ENCODE peak calls at places on chromosome 22, in four cellular contexts. One of them, this sample, is unnamed.

GRCh38 chr22:46377566-46378498 is 42.3 kb downstream of the TRMU start:
- DNase-seq in HepG2: peak; percentile 96
- DNase-seq in GM12878: no peak
- DNase-seq in K562: peak; percentile 40
- DNase-seq in this sample: no peak

GRCh38 chr22:30262917-30263741 is 3.5 kb downstream of the OSM start:
- DNase-seq in HepG2: peak; percentile 64
- DNase-seq in K562: peak; percentile 72
- DNase-seq in GM12878: no peak
- DNase-seq in this sample: peak; percentile 90

GRCh38 chr22:41920271-41920976 is 5.5 kb upstream of the SHISA8 start:
- DNase-seq in K562: no peak
- DNase-seq in HepG2: no peak
- DNase-seq in GM12878: no peak
- DNase-seq in this sample: no peak

GRCh38 chr22:47161631-47162030 is 399.2 kb downstream of the TBC1D22A start:
- DNase-seq in HepG2: no peak
- DNase-seq in K562: no peak
- DNase-seq in GM12878: no peak
- DNase-seq in this sample: no peak

GRCh38 chr22:37803195-37803635 is 4.5 kb upstream of the GCAT start:
- DNase-seq in HepG2: peak; percentile 65
- DNase-seq in K562: peak; percentile 92
- DNase-seq in GM12878: no peak
- DNase-seq in this sample: no peak

GRCh38 chr22:21646608-21647590 is 4.8 kb downstream of the SDF2L1 start:
- DNase-seq in GM12878: peak; percentile 52
- DNase-seq in K562: peak; percentile 95
- DNase-seq in HepG2: peak; percentile 71
- DNase-seq in this sample: peak; percentile 79

GRCh38 chr22:47259990-47260389 is 497.5 kb downstream of the TBC1D22A start:
- DNase-seq in GM12878: no peak
- DNase-seq in HepG2: no peak
- DNase-seq in K562: peak; percentile 11
- DNase-seq in this sample: no peak

GRCh38 chr22:17739196-17739975 is 34.9 kb downstream of the BID start:
- DNase-seq in HepG2: no peak
- DNase-seq in K562: no peak
- DNase-seq in GM12878: no peak
- DNase-seq in this sample: no peak

GRCh38 chr22:27252282-27253049 is 549.1 kb downstream of the MN1 start:
- DNase-seq in HepG2: no peak
- DNase-seq in K562: no peak
- DNase-seq in GM12878: no peak
- DNase-seq in this sample: no peak

GRCh38 chr22:17120281-17120680 is 879 bp downstream of the TMEM121B start:
- DNase-seq in HepG2: no peak
- DNase-seq in GM12878: no peak
- DNase-seq in K562: peak; percentile 71
- DNase-seq in this sample: peak; percentile 67

GRCh38 chr22:31550871-31551370 is 54.6 kb downstream of the SFI1 start:
- DNase-seq in HepG2: no peak
- DNase-seq in GM12878: no peak
- DNase-seq in K562: no peak
- DNase-seq in this sample: no peak

GRCh38 chr22:42768385-42769035 is 47.8 kb upstream of the A4GALT start:
- DNase-seq in HepG2: no peak
- DNase-seq in K562: no peak
- DNase-seq in GM12878: no peak
- DNase-seq in this sample: no peak

GRCh38 chr22:46047226-46047625 is 70.3 kb upstream of the WNT7B start:
- DNase-seq in HepG2: no peak
- DNase-seq in GM12878: no peak
- DNase-seq in K562: no peak
- DNase-seq in this sample: no peak

GRCh38 chr22:23790819-23791736 is 4.3 kb downstream of the SMARCB1 start:
- DNase-seq in K562: no peak
- DNase-seq in GM12878: no peak
- DNase-seq in HepG2: no peak
- DNase-seq in this sample: no peak

GRCh38 chr22:48075604-48076400 is 1313.4 kb downstream of the TBC1D22A start:
- DNase-seq in HepG2: no peak
- DNase-seq in K562: no peak
- DNase-seq in GM12878: no peak
- DNase-seq in this sample: no peak

GRCh38 chr22:35642305-35642741 is 5.9 kb upstream of the APOL6 start:
- DNase-seq in K562: no peak
- DNase-seq in HepG2: peak; percentile 47
- DNase-seq in GM12878: no peak
- DNase-seq in this sample: no peak

GRCh38 chr22:35842519-35842913 is 124.8 kb downstream of the APOL5 start:
- DNase-seq in K562: no peak
- DNase-seq in HepG2: no peak
- DNase-seq in GM12878: no peak
- DNase-seq in this sample: no peak

GRCh38 chr22:47606426-47606825 is 844.0 kb downstream of the TBC1D22A start:
- DNase-seq in HepG2: no peak
- DNase-seq in GM12878: no peak
- DNase-seq in K562: no peak
- DNase-seq in this sample: no peak

GRCh38 chr22:25067851-25068421 is 115.4 kb downstream of the KIAA1671 start:
- DNase-seq in HepG2: no peak
- DNase-seq in GM12878: no peak
- DNase-seq in K562: no peak
- DNase-seq in this sample: no peak
- TF ChIP-seq TARDBP in HepG2: no peak
- TF ChIP-seq TARDBP in GM12878: no peak
- TF ChIP-seq TARDBP in K562: no peak
- TF ChIP-seq TARDBP in this sample: no peak

DNA sequence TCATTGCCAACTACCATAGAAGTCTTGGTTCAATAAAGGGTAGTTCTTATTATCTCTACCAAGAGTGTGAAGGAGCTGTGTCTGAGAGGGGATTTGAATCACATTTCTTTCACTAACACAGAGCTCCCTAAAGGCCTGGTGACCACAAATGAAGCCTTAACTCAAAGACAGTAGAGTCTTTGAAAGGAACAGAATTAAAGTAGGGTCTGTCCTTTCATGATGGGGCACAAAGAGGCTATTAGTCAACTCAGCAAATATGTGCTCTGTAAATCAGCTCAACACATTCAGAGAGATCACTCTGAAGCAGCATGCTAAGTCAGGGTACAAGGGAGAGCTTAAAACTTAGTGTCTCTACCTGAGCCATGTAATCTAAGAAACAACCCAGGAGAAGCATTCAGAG is 212.4 kb upstream of the SYN3 start:
- DNase-seq in K562: no peak
- DNase-seq in HepG2: peak; percentile 64
- DNase-seq in GM12878: no peak
- DNase-seq in this sample: no peak
- TF ChIP-seq FOXM1 in K562: no peak
- TF ChIP-seq FOXM1 in HepG2: no peak
- TF ChIP-seq FOXM1 in GM12878: no peak
- TF ChIP-seq FOXM1 in this sample: no peak

GRCh38 chr22:19996694-19997384 is 19.8 kb downstream of the ARVCF start:
- DNase-seq in HepG2: no peak
- DNase-seq in GM12878: no peak
- DNase-seq in K562: no peak
- DNase-seq in this sample: no peak
- TF ChIP-seq TARDBP in HepG2: no peak
- TF ChIP-seq TARDBP in GM12878: no peak
- TF ChIP-seq TARDBP in K562: no peak
- TF ChIP-seq TARDBP in this sample: no peak

DNA sequence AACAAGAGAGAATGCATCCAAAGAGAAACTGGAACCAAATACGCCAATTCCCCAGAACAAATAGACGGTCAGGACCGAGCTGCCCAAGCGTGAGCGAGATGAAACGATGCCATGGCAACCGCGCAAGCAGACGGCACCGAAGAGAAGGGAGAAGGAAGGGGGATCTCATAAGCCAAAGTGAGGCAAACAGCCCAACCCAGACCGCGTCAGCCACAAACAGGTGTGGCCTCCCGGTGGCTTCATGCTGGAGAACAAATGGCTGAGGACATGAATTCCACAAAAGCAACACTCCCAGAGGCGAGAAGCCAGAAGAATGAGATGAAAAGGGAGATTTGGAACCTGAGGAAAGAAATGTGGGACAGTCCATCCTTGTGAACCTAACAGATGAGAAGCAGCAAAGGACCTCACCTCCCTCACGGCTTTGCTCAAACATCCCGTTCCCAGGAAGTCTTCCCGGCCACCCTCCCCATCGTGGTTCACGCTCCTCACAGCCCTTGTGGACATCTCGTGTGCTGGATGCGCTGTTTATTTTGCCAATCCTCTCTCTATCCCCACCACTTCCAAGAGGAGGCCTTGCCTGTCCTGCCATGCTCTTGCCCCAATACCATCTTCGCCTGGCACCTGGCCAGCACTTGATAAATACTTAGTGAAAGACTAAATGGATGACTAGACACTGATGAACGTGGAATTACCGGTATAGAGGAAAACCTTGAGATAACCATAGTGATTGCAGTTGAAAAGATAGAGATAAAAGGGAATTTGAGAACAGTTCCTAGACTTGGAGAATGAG is 89.2 kb upstream of the RTL6 start:
- DNase-seq in HepG2: no peak
- DNase-seq in GM12878: no peak
- DNase-seq in K562: no peak
- DNase-seq in this sample: no peak
- TF ChIP-seq FOXM1 in HepG2: no peak
- TF ChIP-seq FOXM1 in GM12878: no peak
- TF ChIP-seq FOXM1 in K562: no peak
- TF ChIP-seq FOXM1 in this sample: no peak

DNA sequence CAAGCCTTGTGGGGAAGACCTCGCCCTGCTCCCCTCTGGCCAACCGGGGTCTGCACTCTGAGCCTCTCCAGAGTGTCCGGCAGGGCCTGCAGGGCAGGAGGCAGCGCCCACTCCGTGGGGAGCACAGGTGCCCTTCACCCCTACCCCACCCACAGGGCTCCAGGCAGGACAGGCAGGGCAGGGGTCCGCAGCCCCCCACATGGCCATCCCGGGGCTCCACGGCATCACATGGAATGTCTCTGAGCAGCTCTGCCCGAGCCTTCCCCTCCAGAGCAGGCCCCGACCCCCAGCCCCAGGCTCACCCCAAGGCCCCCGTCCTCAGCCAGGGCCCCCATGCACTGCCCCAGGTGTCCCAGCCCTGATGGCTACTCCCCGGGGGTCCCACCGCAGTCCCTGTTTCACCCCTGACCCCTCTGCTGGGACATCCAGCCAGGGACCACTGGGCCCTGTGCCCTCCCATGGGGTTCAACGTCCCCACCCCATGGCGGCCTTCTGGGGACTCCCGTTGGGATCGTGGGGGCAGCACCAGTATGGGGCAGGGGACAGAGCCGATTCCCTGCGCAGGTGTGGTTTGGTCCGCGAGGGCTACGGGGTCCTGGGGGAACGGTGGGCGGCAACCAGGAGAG is 77.7 kb downstream of the BRD1 start:
- DNase-seq in K562: peak; percentile 2
- DNase-seq in GM12878: no peak
- DNase-seq in HepG2: no peak
- DNase-seq in this sample: no peak
- TF ChIP-seq TARDBP in K562: no peak
- TF ChIP-seq TARDBP in GM12878: no peak
- TF ChIP-seq TARDBP in HepG2: no peak
- TF ChIP-seq TARDBP in this sample: no peak